ENCODE peak calls at places on chromosomes 11 and 22, in six cellular contexts. N is IMR-90, L is neuronal stem cell, E is H9, C is mesenchymal stem cell, I is H1. W is an unnamed sample.

GRCh38 chr11:124623861-124624525 is 1.3 kb downstream of the TBRG1 start:
- DNase-seq in E (no peak), L (no peak), I (no peak), N (peak; percentile 20), C (peak; percentile 33), W (no peak)

GRCh38 chr11:102115557-102115956 is 5.3 kb downstream of the YAP1 start:
- DNase-seq in I (peak; percentile 41), C (peak; percentile 69), L (peak; percentile 45), N (peak; percentile 79), E (no peak), W (no peak)

GRCh38 chr11:121508449-121508848 is 55.7 kb upstream of the SORL1-AS1 start:
- DNase-seq in I (no peak), N (no peak), E (no peak), L (peak; percentile 32), C (no peak), W (no peak)

GRCh38 chr11:64856382-64857227 is 12.2 kb upstream of the CDC42BPG start:
- DNase-seq in E (no peak), N (peak; percentile 85), C (peak; percentile 98), I (no peak), L (no peak), W (peak; percentile 99)

GRCh38 chr11:36672815-36673450 is 74.9 kb upstream of the RAG2 start:
- DNase-seq in C (peak; percentile 57), I (no peak), E (no peak), L (no peak), N (peak; percentile 58), W (no peak)

GRCh38 chr11:102268083-102268984 is 49.0 kb upstream of the BIRC3 start:
- DNase-seq in E (peak; percentile 97), L (peak; percentile 64), I (peak; percentile 88), C (peak; percentile 59), N (peak; percentile 55), W (peak; percentile 95)

GRCh38 chr22:19122143-19122751 is at the start of gene DGCR2:
- DNase-seq in N (peak; percentile 94), C (peak; percentile 95), E (peak; percentile 98), I (peak; percentile 97), L (peak; percentile 97), W (peak; percentile 95)

GRCh38 chr11:70742553-70743291 is 344.4 kb downstream of the CTTN start:
- DNase-seq in L (peak; percentile 60), I (peak; percentile 82), C (no peak), N (no peak), E (peak; percentile 91), W (peak; percentile 54)

GRCh38 chr11:20097319-20098221 is 62.7 kb downstream of the DBX1 start:
- DNase-seq in L (no peak), C (peak; percentile 63), I (no peak), E (no peak), N (peak; percentile 93), W (no peak)

GRCh38 chr11:23932485-23932898 is 564.4 kb upstream of the LUZP2 start:
- DNase-seq in C (peak; percentile 54), L (no peak), E (no peak), N (peak; percentile 70), I (no peak), W (no peak)

DNA sequence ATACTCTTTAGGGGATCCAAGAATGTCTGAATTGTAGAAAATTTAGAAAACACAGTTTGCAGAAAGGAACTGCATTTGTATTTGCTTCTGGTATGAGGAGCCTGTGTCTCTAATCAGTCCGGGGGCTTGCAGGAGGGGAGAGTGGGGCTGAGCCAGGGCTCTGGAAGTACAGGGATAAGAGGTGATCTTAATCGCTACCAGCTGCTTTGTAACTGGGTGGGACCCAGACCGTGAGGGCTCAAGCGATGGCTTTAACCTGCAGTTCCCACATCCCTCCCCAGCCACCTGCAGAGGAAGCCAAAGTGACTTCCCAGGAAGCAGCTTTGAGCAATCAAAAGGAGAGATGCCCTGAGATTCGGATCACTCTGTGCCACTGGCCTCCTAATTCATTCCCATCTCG is 18.6 kb downstream of the SCUBE2 start:
- DNase-seq in C (no peak), E (no peak), I (no peak), N (no peak), L (no peak), W (peak; percentile 44)
- H2AFZ ChIP-seq in C (no peak overlapping the region), E (no peak overlapping the region), I (no peak overlapping the region), N (no peak overlapping the region), L (no peak overlapping the region), W (no peak overlapping the region)

DNA sequence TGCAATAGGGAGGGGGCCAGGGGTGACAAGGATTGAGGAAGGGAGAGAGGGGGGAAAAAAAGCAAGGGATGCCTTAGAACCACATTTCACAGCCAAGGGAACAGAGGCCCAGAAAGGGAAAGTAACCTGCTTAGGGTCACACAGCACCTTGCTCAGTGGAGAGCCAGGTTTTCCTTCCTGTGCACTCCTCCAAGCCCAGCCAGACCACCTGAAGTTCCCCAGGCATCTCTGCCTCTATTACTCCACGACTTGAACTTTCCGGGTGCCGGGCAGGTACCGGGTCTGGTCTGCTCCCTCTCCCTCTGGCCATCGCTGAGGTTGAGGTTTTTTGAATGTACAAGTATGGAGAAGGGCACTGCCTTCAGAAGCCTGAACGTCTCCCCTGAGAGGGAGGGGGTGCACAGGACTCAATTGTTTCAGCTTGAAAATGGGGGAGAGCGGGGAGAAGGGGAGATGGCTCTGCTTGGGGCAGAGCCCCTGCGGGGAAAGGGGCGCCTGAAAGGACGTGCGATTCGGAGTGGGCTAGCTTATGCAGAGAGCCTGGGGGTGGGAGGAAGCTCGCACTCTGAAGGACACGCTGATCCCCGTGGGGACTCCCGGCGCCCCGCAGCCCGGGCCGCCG is 516 bp upstream of the SERPINH1 start:
- DNase-seq in C (no peak), N (no peak), E (peak; percentile 35), L (no peak), I (no peak), W (no peak)
- H3K4ac ChIP-seq in C (peak overlapping the region; percentile 92), N (peak overlapping the region; percentile 96), E (no peak overlapping the region), L (peak overlapping the region; percentile 45), I (peak overlapping the region; percentile 4), W (peak overlapping the region; percentile 70)

GRCh38 chr11:66476173-66476840 is 3.9 kb upstream of the DPP3 start:
- DNase-seq in I (peak; percentile 48), N (no peak), E (no peak), L (no peak), C (no peak), W (no peak)

GRCh38 chr11:66476841-66477251 is 3.4 kb upstream of the DPP3 start:
- DNase-seq in L (no peak), C (no peak), N (no peak), I (peak; percentile 51), E (no peak), W (no peak)

GRCh38 chr11:66478823-66479740 is 1.2 kb upstream of the DPP3 start:
- DNase-seq in N (peak; percentile 20), C (peak; percentile 59), L (no peak), E (no peak), I (peak; percentile 75), W (peak; percentile 33)

GRCh38 chr11:66475349-66476172 is 4.7 kb upstream of the DPP3 start:
- DNase-seq in N (no peak), E (no peak), I (peak; percentile 44), C (no peak), L (no peak), W (no peak)

DNA sequence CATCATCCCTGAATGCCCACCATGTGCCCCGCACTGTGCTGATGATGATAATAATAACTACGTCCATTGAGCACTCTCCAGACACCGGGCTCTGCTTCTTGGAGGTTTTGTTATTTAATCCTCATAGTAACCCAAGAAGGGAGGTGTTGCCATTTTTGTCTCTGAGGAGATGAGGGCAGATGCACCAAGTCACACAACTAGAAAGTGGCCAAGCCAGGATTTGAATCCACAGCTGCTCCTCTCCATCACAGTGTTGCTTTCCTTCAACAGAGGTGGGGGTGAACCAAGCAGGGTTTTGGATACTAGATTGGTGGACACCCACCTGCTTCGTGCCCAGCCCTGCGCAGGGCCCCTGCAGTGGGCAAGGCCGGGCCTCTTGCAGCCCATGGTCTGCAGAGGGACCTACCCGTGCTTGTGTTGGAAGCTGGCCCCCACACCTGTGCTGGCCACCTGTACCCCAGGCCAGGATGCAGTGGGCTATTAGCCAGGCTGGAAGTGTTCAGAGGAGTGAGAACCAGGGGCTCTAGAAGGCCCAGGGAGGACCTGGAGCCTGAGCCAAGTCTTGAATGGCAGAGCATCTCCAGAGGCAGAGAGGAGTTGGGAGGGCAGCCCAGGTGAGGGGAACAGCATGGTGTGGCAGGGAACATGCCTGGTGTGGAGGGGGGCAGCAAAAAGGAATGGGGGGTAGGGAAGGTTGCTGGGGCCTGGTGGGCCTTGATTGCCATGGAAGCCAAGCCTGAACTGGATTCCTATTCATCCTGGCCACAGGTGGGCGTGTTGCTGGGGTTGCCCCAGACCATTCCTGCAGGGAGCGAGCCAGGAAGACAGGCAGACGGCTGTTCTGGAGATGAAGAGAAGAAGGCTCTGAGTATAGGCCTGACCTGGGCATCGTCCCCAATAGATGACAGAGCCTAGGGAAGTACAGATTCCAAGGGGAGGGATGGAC is 2.7 kb upstream of the DPP3 start:
- DNase-seq in I (peak; percentile 49), C (no peak), L (no peak), E (no peak), N (no peak), W (no peak)
- H3K23ac ChIP-seq in I (no peak overlapping the region), C (no peak overlapping the region), L (no peak overlapping the region), E (no peak overlapping the region), N (no peak overlapping the region), W (no peak overlapping the region)

DNA sequence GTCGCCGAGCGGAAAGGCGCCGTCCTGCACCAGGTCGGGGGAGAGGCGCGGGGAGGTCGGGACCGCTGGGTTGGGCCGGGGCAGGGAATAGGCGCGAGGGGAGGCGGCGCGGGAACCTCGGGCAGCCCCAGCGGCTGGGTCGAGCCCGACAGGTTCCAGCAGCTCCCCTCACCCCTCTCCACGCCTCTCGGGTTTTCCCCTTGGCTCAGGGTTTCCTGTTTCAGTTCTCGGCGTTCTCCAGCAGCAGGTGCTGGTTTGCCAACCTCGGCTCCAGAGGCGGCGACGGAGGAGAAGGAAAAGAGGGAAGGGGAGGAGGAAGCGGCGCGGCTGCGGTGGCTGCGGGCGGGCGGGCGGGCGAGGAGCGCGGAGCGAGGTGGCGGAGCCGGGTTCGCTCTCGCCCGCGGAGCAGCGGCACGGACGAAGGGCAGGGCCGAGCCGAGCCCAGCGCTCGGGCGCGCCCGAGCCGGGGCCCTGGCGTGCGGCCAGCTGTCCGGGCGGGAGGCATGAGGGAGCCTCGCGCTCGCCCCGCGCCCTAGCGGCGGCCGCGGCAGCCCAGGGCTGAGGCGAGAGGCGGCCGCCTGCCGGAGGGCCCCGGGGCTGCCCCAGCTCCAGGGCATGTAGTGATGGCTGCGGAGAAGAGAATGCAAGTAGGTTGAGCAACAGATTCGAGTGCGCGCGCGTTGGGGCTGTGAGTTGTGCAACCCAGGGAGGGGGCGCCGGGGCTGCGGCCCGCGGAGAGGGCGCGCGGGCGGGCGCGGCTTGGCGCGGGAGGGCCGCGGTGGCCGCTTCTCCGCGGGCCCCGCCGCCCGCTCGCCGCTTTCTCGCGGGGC is at the start of gene ZC3H12C:
- DNase-seq in L (peak; percentile 78), E (peak; percentile 79), C (peak; percentile 93), N (peak; percentile 90), I (peak; percentile 81), W (peak; percentile 83)
- H2AFZ ChIP-seq in L (peak within 1 kb of the TSS; percentile 95), E (peak within 1 kb of the TSS; percentile 80), C (peak within 1 kb of the TSS; percentile 81), N (peak within 1 kb of the TSS; percentile 93), I (peak within 1 kb of the TSS; percentile 97), W (peak within 1 kb of the TSS; percentile 61)

DNA sequence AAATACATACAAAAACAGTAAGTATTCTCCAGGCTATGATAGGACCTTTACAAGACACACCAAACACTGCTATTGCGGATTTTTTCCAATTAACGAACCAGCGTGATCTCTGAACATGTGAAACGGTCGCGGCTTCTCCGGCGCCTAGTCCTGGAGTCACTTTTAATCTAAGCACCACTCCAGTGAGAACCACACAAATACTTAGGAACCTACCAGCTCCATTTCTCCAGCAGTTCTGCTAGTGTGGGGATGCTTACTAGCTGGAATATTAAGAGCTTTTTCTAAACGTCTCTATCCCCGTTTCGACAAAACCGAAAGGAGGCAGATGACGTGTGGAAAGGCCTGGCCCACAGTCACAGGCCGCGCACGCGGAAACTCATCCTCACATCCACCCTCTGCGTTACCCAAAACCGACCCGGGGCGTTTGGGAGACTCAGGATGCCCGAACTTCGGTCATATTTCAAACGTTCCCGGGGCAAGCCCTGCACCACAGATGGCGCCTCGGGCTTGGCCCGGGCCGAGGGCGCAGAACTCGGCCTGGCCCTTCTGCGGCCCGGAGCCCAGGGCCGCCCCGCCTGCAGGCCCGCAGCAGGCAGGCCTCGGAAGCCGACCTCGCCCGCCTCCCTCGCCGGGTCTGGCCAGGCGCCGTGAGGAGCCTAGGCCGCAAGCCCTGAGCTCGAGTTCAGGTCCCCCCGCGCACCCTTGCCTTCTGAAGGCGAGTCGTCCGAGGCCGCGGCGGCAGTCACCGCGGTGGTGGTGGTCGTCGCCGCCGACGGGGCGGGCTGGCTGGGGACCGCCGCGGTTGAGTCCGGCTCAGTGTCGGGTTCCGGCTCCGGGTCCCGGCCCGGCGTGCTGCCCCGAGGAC is 546 bp downstream of the FNBP4 start:
- DNase-seq in I (no peak), C (peak; percentile 83), E (no peak), L (peak; percentile 30), N (peak; percentile 66), W (peak; percentile 37)
- H3K4ac ChIP-seq in I (peak overlapping the region; percentile 78), C (peak overlapping the region; percentile 100), E (no peak overlapping the region), L (peak overlapping the region; percentile 79), N (peak overlapping the region; percentile 95), W (peak overlapping the region; percentile 98)